ENCODE peak calls at places on chromosomes 11 and 22, in nine cellular contexts. H is dorsolateral prefrontal cortex; D is fibroblast of pulmonary artery; F is adipocyte; Y is fibroblast of lung; X is CD8-positive, alpha-beta T cell; Z is naive thymus-derived CD4-positive, alpha-beta T cell; M is transverse colon; I is GM12865. C is an unnamed sample.

GRCh38 chr11:128251140-128251539 is 336.2 kb downstream of the ETS1 start:
- DNase-seq in X (no peak), I (no peak), H (no peak), Y (peak; percentile 58), D (peak; percentile 63), Z (no peak), M (no peak), F (peak; percentile 77), C (no peak)

GRCh38 chr11:75938543-75938942 is 123.5 kb downstream of the UVRAG start:
- DNase-seq in H (no peak), Z (no peak), D (peak; percentile 44), F (peak; percentile 56), I (no peak), M (no peak), Y (peak; percentile 43), X (no peak), C (no peak)

GRCh38 chr11:103927535-103927934 is 108.9 kb upstream of the DDI1 start:
- DNase-seq in H (no peak), D (peak; percentile 56), F (peak; percentile 57), X (no peak), M (no peak), I (peak; percentile 65), Y (no peak), Z (no peak), C (no peak)

GRCh38 chr11:14577290-14577689 is 57.1 kb upstream of the PSMA1 start:
- DNase-seq in X (no peak), F (no peak), I (no peak), D (no peak), M (no peak), Y (no peak), Z (no peak), H (no peak), C (no peak)

GRCh38 chr22:23773247-23774113 is 831 bp downstream of the MMP11 start:
- DNase-seq in M (no peak), Z (no peak), F (no peak), D (no peak), H (no peak), Y (no peak), X (no peak), I (no peak), C (no peak)

GRCh38 chr22:24156146-24156914 is 25.0 kb upstream of the SUSD2 start:
- DNase-seq in M (peak; percentile 54), F (peak; percentile 82), I (peak; percentile 76), Z (peak; percentile 60), H (peak; percentile 56), D (peak; percentile 35), Y (peak; percentile 58), X (peak; percentile 83), C (peak; percentile 35)

GRCh38 chr11:69141742-69142141 is 14.0 kb upstream of the SMIM38 start:
- DNase-seq in F (no peak), I (no peak), D (no peak), H (no peak), X (no peak), Z (no peak), M (no peak), Y (no peak), C (no peak)

GRCh38 chr11:113974741-113975470 is at the start of gene HTR3A:
- DNase-seq in Y (no peak), Z (no peak), F (peak; percentile 21), H (no peak), X (no peak), M (peak; percentile 53), D (peak; percentile 45), I (no peak), C (no peak)

GRCh38 chr11:24295360-24295759 is 201.5 kb upstream of the LUZP2 start:
- DNase-seq in Z (no peak), X (no peak), M (no peak), F (peak; percentile 8), D (peak; percentile 6), H (no peak), I (peak; percentile 6), Y (no peak), C (no peak)

GRCh38 chr22:48477031-48477721 is 1350.5 kb downstream of the BRD1 start:
- DNase-seq in M (no peak), H (no peak), Z (no peak), D (no peak), I (no peak), Y (no peak), F (no peak), X (no peak), C (no peak)

GRCh38 chr22:29300807-29301601 is 5.4 kb upstream of the GAS2L1 start:
- DNase-seq in I (no peak), Z (no peak), Y (no peak), M (no peak), H (peak; percentile 34), X (no peak), D (no peak), F (no peak), C (no peak)

GRCh38 chr11:44033856-44034255 is 13.9 kb upstream of the ACCSL start:
- DNase-seq in H (no peak), F (no peak), Y (no peak), D (no peak), X (no peak), I (no peak), M (no peak), Z (no peak), C (no peak)

GRCh38 chr11:15379483-15379882 is 264.8 kb downstream of the INSC start:
- DNase-seq in M (no peak), X (no peak), F (no peak), Y (no peak), D (no peak), I (no peak), H (no peak), Z (no peak), C (no peak)

GRCh38 chr22:40556641-40557040 is 79.9 kb downstream of the MRTFA start:
- DNase-seq in I (no peak), D (no peak), F (no peak), M (no peak), Z (no peak), Y (no peak), H (no peak), X (no peak), C (no peak)

GRCh38 chr11:126645206-126645605 is 289.7 kb downstream of the ST3GAL4 start:
- DNase-seq in M (no peak), H (no peak), I (no peak), X (no peak), Y (peak; percentile 81), F (peak; percentile 51), D (no peak), Z (no peak), C (no peak)

GRCh38 chr11:67276821-67277230 is 10.6 kb downstream of the GRK2 start:
- DNase-seq in M (peak; percentile 65), D (peak; percentile 33), Y (no peak), Z (peak; percentile 40), F (no peak), H (no peak), X (peak; percentile 73), I (peak; percentile 80), C (peak; percentile 65)
- H3K4me3 ChIP-seq in M (no peak overlapping the region), D (peak overlapping the region; percentile 29), Y (no peak overlapping the region), Z (peak overlapping the region; percentile 90), F (peak overlapping the region; percentile 78), H (peak overlapping the region; percentile 33), X (peak overlapping the region; percentile 29), I (peak overlapping the region; percentile 65), C (peak overlapping the region; percentile 78)

GRCh38 chr22:38981659-38982007 is 514 bp upstream of the APOBEC3B start:
- DNase-seq in M (no peak), I (peak; percentile 11), D (no peak), H (no peak), Z (no peak), X (no peak), F (no peak), Y (no peak), C (no peak)

GRCh38 chr22:38986629-38987028 is 4.5 kb downstream of the APOBEC3B start:
- DNase-seq in I (no peak), F (no peak), D (no peak), Y (no peak), M (no peak), X (no peak), H (no peak), Z (no peak), C (no peak)

GRCh38 chr22:38982008-38982927 is at the start of gene APOBEC3B:
- DNase-seq in Y (peak; percentile 96), H (peak; percentile 61), X (peak; percentile 69), Z (peak; percentile 15), M (peak; percentile 92), D (peak; percentile 89), I (peak; percentile 96), F (peak; percentile 95), C (peak; percentile 10)

GRCh38 chr22:38984224-38984623 is 2.1 kb downstream of the APOBEC3B start:
- DNase-seq in D (no peak), X (no peak), Z (no peak), H (no peak), M (no peak), F (no peak), I (peak; percentile 48), Y (no peak), C (no peak)

GRCh38 chr22:38981005-38981658 is 1.0 kb upstream of the APOBEC3B start:
- DNase-seq in M (peak; percentile 54), D (peak; percentile 18), Z (peak; percentile 22), F (peak; percentile 58), Y (peak; percentile 68), I (peak; percentile 39), X (no peak), H (no peak), C (peak; percentile 16)
- H3K4me3 ChIP-seq in M (peak overlapping the region; percentile 23), D (no peak overlapping the region), Z (no peak overlapping the region), F (no peak overlapping the region), Y (no peak overlapping the region), I (peak overlapping the region; percentile 72), X (peak overlapping the region; percentile 48), H (peak overlapping the region; percentile 53), C (no peak overlapping the region)

DNA sequence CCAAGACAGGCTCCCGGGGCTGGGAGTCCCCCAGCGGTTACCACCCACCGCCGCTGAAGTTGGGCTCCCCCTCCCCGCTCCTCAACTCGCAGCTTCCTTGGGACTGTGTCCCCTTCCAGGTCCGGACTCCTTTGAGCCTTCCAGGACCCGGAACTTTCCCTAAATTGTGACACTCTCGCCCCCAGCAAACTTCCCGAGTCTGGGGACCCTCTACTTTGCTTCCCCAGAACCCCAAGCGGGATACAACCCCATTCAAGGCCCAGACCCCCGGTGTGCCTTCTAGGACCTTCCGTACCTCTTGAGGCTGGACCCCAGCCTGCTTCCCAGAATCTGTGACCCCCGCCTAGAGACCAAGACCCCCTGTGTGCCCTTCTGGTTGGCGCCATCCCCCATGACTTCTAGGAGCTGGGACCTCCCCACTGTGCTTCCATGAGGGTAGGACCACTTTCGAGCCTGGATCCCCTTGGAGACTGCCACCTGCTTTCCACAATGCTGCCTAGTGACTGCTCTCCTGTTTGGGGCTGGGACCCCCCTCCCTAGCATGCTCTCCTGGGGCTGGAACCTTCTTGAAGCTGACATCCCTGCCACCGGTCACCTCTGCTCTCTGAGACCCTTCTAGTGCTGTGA is 602 bp downstream of the MYRF start:
- DNase-seq in X (no peak), F (no peak), Y (no peak), M (no peak), I (no peak), D (no peak), Z (no peak), H (no peak), C (no peak)
- H3K4me3 ChIP-seq in X (no peak overlapping the region), F (no peak overlapping the region), Y (no peak overlapping the region), M (peak overlapping the region; percentile 50), I (peak overlapping the region; percentile 12), D (peak overlapping the region; percentile 64), Z (no peak overlapping the region), H (peak overlapping the region; percentile 68), C (peak overlapping the region; percentile 47)

GRCh38 chr11:64373598-64373974 is 14.6 kb downstream of the RPS6KA4 start:
- DNase-seq in X (no peak), Z (no peak), M (no peak), F (no peak), D (no peak), Y (no peak), I (no peak), H (no peak), C (no peak)
- H3K4me3 ChIP-seq in X (no peak overlapping the region), Z (no peak overlapping the region), M (no peak overlapping the region), F (no peak overlapping the region), D (no peak overlapping the region), Y (no peak overlapping the region), I (no peak overlapping the region), H (peak overlapping the region; percentile 56), C (no peak overlapping the region)